ENCODE peak calls at places on chromosomes 13 and 19, in four cellular contexts. H is WTC11, Z is hepatic stellate cell, E is head of caudate nucleus. G is an unnamed sample.

GRCh38 chr19:47609885-47610545 is 1.1 kb downstream of the BICRA start:
- DNase-seq in Z (peak; percentile 40), E (peak; percentile 49), H (peak; percentile 48), G (peak; percentile 70)

GRCh38 chr13:44210525-44210924 is 163.1 kb upstream of the SERP2 start:
- DNase-seq in Z (no peak), E (peak; percentile 21), H (no peak), G (no peak)

GRCh38 chr13:74251778-74252519 is 117.7 kb upstream of the KLF12 start:
- DNase-seq in Z (no peak), E (no peak), H (no peak), G (no peak)

GRCh38 chr19:13031917-13032623 is 36.8 kb downstream of the NFIX start:
- DNase-seq in H (no peak), E (peak; percentile 88), Z (no peak), G (peak; percentile 35)

GRCh38 chr19:8576273-8576993 is 809 bp downstream of the MYO1F start:
- DNase-seq in H (no peak), Z (no peak), E (no peak), G (no peak)

GRCh38 chr13:63088226-63088625 is 1672.6 kb upstream of the PCDH20 start:
- DNase-seq in E (peak; percentile 6), Z (no peak), H (no peak), G (no peak)

GRCh38 chr13:98581971-98582702 is 5.2 kb upstream of the STK24 start:
- DNase-seq in E (no peak), Z (peak; percentile 74), H (no peak), G (no peak)

GRCh38 chr13:44471686-44472085 is 98.1 kb downstream of the SERP2 start:
- DNase-seq in E (no peak), H (no peak), Z (peak; percentile 26), G (no peak)

GRCh38 chr19:46901701-46902401 is 41.1 kb downstream of the ARHGAP35 start:
- DNase-seq in H (no peak), Z (no peak), E (no peak), G (no peak)

GRCh38 chr19:48659768-48660167 is 13.0 kb downstream of the NTN5 start:
- DNase-seq in H (no peak), Z (no peak), E (no peak), G (no peak)

GRCh38 chr13:40362502-40362901 is 303.9 kb downstream of the FOXO1 start:
- DNase-seq in Z (no peak), H (no peak), E (no peak), G (no peak)

G was measured in left ventricle myocardium superior.